ENCODE peak calls at places on chromosomes 13 and 19, in seven cellular contexts. One of them, this sample, is unnamed.
A peak's percentile ranks its signal among the peaks of the same experiment; 100 is the strongest.

GRCh38 chr13:80341098-80341701 is at the start of gene SPRY2:
- DNase-seq in adipocyte: peak; percentile 98
- DNase-seq in NT2/D1: peak; percentile 87
- DNase-seq in CD8-positive, alpha-beta T cell: no peak
- DNase-seq in mucosa of descending colon: peak; percentile 94
- DNase-seq in cardiac muscle cell: peak; percentile 97
- DNase-seq in adrenal gland: peak; percentile 94
- DNase-seq in this sample: no peak

GRCh38 chr13:45300190-45300985 is 40.6 kb downstream of the TPT1 start:
- DNase-seq in adipocyte: no peak
- DNase-seq in NT2/D1: no peak
- DNase-seq in CD8-positive, alpha-beta T cell: no peak
- DNase-seq in mucosa of descending colon: no peak
- DNase-seq in cardiac muscle cell: no peak
- DNase-seq in adrenal gland: no peak
- DNase-seq in this sample: no peak

GRCh38 chr19:29836409-29836825 is 24.6 kb downstream of the CCNE1 start:
- DNase-seq in adipocyte: no peak
- DNase-seq in NT2/D1: no peak
- DNase-seq in CD8-positive, alpha-beta T cell: no peak
- DNase-seq in mucosa of descending colon: no peak
- DNase-seq in cardiac muscle cell: no peak
- DNase-seq in adrenal gland: no peak
- DNase-seq in this sample: no peak

GRCh38 chr13:44470623-44471562 is 97.3 kb downstream of the SERP2 start:
- DNase-seq in adipocyte: peak; percentile 56
- DNase-seq in NT2/D1: no peak
- DNase-seq in CD8-positive, alpha-beta T cell: no peak
- DNase-seq in mucosa of descending colon: no peak
- DNase-seq in cardiac muscle cell: peak; percentile 56
- DNase-seq in adrenal gland: no peak
- DNase-seq in this sample: peak; percentile 57

GRCh38 chr13:46845146-46845545 is 48.2 kb upstream of the ESD start:
- DNase-seq in adipocyte: no peak
- DNase-seq in NT2/D1: no peak
- DNase-seq in CD8-positive, alpha-beta T cell: no peak
- DNase-seq in mucosa of descending colon: no peak
- DNase-seq in cardiac muscle cell: no peak
- DNase-seq in adrenal gland: no peak
- DNase-seq in this sample: no peak

GRCh38 chr13:113907637-113908617 is 44.1 kb upstream of the GAS6 start:
- DNase-seq in adipocyte: peak; percentile 37
- DNase-seq in NT2/D1: no peak
- DNase-seq in CD8-positive, alpha-beta T cell: no peak
- DNase-seq in mucosa of descending colon: no peak
- DNase-seq in cardiac muscle cell: peak; percentile 32
- DNase-seq in adrenal gland: no peak
- DNase-seq in this sample: no peak

GRCh38 chr13:37409756-37410155 is 188.8 kb downstream of the POSTN start:
- DNase-seq in adipocyte: no peak
- DNase-seq in NT2/D1: no peak
- DNase-seq in CD8-positive, alpha-beta T cell: no peak
- DNase-seq in mucosa of descending colon: no peak
- DNase-seq in cardiac muscle cell: no peak
- DNase-seq in adrenal gland: no peak
- DNase-seq in this sample: no peak

GRCh38 chr13:50320297-50320862 is 305.1 kb downstream of the KCNRG start:
- DNase-seq in adipocyte: no peak
- DNase-seq in NT2/D1: no peak
- DNase-seq in CD8-positive, alpha-beta T cell: no peak
- DNase-seq in mucosa of descending colon: no peak
- DNase-seq in cardiac muscle cell: no peak
- DNase-seq in adrenal gland: no peak
- DNase-seq in this sample: no peak

GRCh38 chr19:57465680-57466381 is 8.9 kb upstream of the VN1R1 start:
- DNase-seq in adipocyte: no peak
- DNase-seq in NT2/D1: peak; percentile 42
- DNase-seq in CD8-positive, alpha-beta T cell: no peak
- DNase-seq in mucosa of descending colon: no peak
- DNase-seq in cardiac muscle cell: no peak
- DNase-seq in adrenal gland: no peak
- DNase-seq in this sample: peak; percentile 74

GRCh38 chr19:41711376-41712261 is 3.2 kb downstream of the CEACAM5 start:
- DNase-seq in adipocyte: no peak
- DNase-seq in NT2/D1: no peak
- DNase-seq in CD8-positive, alpha-beta T cell: no peak
- DNase-seq in mucosa of descending colon: peak; percentile 68
- DNase-seq in cardiac muscle cell: no peak
- DNase-seq in adrenal gland: no peak
- DNase-seq in this sample: no peak

GRCh38 chr13:66543780-66544179 is 686.4 kb downstream of the PCDH9 start:
- DNase-seq in adipocyte: no peak
- DNase-seq in NT2/D1: no peak
- DNase-seq in CD8-positive, alpha-beta T cell: no peak
- DNase-seq in mucosa of descending colon: no peak
- DNase-seq in cardiac muscle cell: no peak
- DNase-seq in adrenal gland: no peak
- DNase-seq in this sample: peak; percentile 40

GRCh38 chr19:18300930-18301717 is 19.7 kb upstream of the JUND start:
- DNase-seq in adipocyte: peak; percentile 72
- DNase-seq in NT2/D1: no peak
- DNase-seq in CD8-positive, alpha-beta T cell: no peak
- DNase-seq in mucosa of descending colon: peak; percentile 77
- DNase-seq in cardiac muscle cell: peak; percentile 50
- DNase-seq in adrenal gland: peak; percentile 94
- DNase-seq in this sample: no peak

GRCh38 chr13:69935043-69935442 is 172.6 kb upstream of the ATXN8OS start:
- DNase-seq in adipocyte: no peak
- DNase-seq in NT2/D1: no peak
- DNase-seq in CD8-positive, alpha-beta T cell: no peak
- DNase-seq in mucosa of descending colon: no peak
- DNase-seq in cardiac muscle cell: no peak
- DNase-seq in adrenal gland: no peak
- DNase-seq in this sample: peak; percentile 1

GRCh38 chr13:94825507-94825906 is 113.2 kb upstream of the SOX21 start:
- DNase-seq in adipocyte: peak; percentile 26
- DNase-seq in NT2/D1: peak; percentile 97
- DNase-seq in CD8-positive, alpha-beta T cell: no peak
- DNase-seq in mucosa of descending colon: no peak
- DNase-seq in cardiac muscle cell: peak; percentile 5
- DNase-seq in adrenal gland: peak; percentile 50
- DNase-seq in this sample: no peak

GRCh38 chr13:65597839-65598818 is 1632.0 kb downstream of the PCDH9 start:
- DNase-seq in adipocyte: peak; percentile 66
- DNase-seq in NT2/D1: no peak
- DNase-seq in CD8-positive, alpha-beta T cell: no peak
- DNase-seq in mucosa of descending colon: no peak
- DNase-seq in cardiac muscle cell: no peak
- DNase-seq in adrenal gland: no peak
- DNase-seq in this sample: no peak

GRCh38 chr19:54388803-54389144 is 24.0 kb upstream of the LAIR1 start:
- DNase-seq in adipocyte: no peak
- DNase-seq in NT2/D1: no peak
- DNase-seq in CD8-positive, alpha-beta T cell: no peak
- DNase-seq in mucosa of descending colon: no peak
- DNase-seq in cardiac muscle cell: no peak
- DNase-seq in adrenal gland: no peak
- DNase-seq in this sample: no peak

DNA sequence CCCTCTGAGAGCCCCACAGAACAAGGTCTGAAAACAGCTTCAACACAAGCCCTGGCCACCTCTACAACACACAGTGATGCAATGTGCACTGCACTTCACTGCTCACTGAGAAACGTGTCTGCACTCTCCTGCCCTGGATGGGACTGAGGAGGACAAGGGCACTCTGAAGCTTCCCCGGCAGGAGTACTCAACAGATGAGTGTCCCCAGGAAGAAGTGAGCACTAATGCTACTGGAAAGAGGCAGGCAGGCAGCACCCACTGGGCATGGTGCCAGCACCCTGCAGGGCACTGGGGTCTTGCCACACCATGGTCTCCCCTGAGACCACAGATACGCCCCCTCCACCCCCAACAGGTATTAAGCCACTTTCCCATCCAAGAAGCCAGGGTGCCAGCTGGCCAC is 17.7 kb upstream of the SLC35E1 start:
- DNase-seq in adipocyte: no peak
- DNase-seq in NT2/D1: no peak
- DNase-seq in CD8-positive, alpha-beta T cell: no peak
- DNase-seq in mucosa of descending colon: no peak
- DNase-seq in cardiac muscle cell: no peak
- DNase-seq in adrenal gland: no peak
- DNase-seq in this sample: peak; percentile 38
- H3K4me1 ChIP-seq in adipocyte: peaks cover 48% of the 10 kb centered on the region
- H3K4me1 ChIP-seq in NT2/D1: peaks cover 53% of the 10 kb centered on the region
- H3K4me1 ChIP-seq in CD8-positive, alpha-beta T cell: peaks cover 79% of the 10 kb centered on the region
- H3K4me1 ChIP-seq in mucosa of descending colon: peaks cover 52% of the 10 kb centered on the region
- H3K4me1 ChIP-seq in cardiac muscle cell: peaks cover 54% of the 10 kb centered on the region
- H3K4me1 ChIP-seq in adrenal gland: peaks cover 39% of the 10 kb centered on the region
- H3K4me1 ChIP-seq in this sample: peaks cover 100% of the 10 kb centered on the region

DNA sequence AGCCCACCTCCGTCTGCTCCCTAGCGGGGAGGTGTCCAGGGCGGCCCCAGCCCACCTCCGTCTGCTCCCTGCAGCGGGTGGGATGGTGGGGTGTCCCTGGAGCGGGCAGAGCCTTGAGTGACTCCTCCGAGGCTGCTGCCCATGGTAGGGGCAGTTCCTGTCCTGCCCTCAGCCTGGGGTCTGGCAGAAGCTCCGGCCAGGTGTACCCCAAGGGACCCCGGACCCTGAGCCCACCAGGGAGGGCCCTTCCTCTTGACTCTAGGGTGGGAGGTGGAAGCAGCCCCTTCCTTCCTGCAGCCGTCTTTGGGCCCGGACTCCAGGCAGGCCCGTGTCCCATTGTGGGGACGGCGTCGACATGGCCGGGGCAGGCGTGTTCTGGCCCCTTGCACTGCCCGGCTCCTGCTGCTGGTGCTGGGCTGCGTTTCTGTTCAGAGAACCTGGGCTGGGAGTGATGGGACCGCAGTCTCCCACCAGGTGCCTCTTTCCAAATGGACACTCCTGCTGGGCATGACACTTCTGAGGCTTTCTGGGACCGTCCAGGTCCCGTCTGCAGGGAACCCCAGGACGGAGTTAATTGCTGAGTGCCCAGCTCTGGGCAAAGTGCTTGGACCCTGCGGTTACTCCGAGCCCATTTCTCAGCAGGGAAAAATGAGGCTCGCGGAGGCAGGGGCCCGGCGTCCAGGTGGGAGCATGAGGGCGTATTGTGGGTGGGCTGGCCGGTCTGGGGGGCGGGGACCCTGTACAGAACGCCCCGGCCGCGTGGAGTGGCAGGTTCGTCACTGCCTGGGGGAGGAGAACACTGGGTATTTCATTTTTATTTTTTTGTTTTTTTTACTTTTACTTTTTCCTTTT is 19.8 kb downstream of the ARID3A start:
- DNase-seq in adipocyte: no peak
- DNase-seq in NT2/D1: no peak
- DNase-seq in CD8-positive, alpha-beta T cell: no peak
- DNase-seq in mucosa of descending colon: no peak
- DNase-seq in cardiac muscle cell: no peak
- DNase-seq in adrenal gland: no peak
- DNase-seq in this sample: no peak
- H3K4me3 ChIP-seq in adipocyte: no peak overlapping the region
- H3K4me3 ChIP-seq in NT2/D1: no peak overlapping the region
- H3K4me3 ChIP-seq in CD8-positive, alpha-beta T cell: no peak overlapping the region
- H3K4me3 ChIP-seq in mucosa of descending colon: no peak overlapping the region
- H3K4me3 ChIP-seq in cardiac muscle cell: no peak overlapping the region
- H3K4me3 ChIP-seq in adrenal gland: no peak overlapping the region
- H3K4me3 ChIP-seq in this sample: no peak overlapping the region

GRCh38 chr13:99055286-99056073 is 77.6 kb upstream of the DOCK9 start:
- DNase-seq in adipocyte: no peak
- DNase-seq in NT2/D1: no peak
- DNase-seq in CD8-positive, alpha-beta T cell: no peak
- DNase-seq in mucosa of descending colon: no peak
- DNase-seq in cardiac muscle cell: no peak
- DNase-seq in adrenal gland: no peak
- DNase-seq in this sample: no peak

GRCh38 chr13:99051768-99052455 is 74.0 kb upstream of the DOCK9 start:
- DNase-seq in adipocyte: no peak
- DNase-seq in NT2/D1: no peak
- DNase-seq in CD8-positive, alpha-beta T cell: no peak
- DNase-seq in mucosa of descending colon: no peak
- DNase-seq in cardiac muscle cell: no peak
- DNase-seq in adrenal gland: no peak
- DNase-seq in this sample: peak; percentile 9

GRCh38 chr13:99056381-99057014 is 78.6 kb upstream of the DOCK9 start:
- DNase-seq in adipocyte: no peak
- DNase-seq in NT2/D1: no peak
- DNase-seq in CD8-positive, alpha-beta T cell: no peak
- DNase-seq in mucosa of descending colon: no peak
- DNase-seq in cardiac muscle cell: no peak
- DNase-seq in adrenal gland: no peak
- DNase-seq in this sample: no peak

GRCh38 chr13:99050983-99051488 is 73.2 kb upstream of the DOCK9 start:
- DNase-seq in adipocyte: no peak
- DNase-seq in NT2/D1: no peak
- DNase-seq in CD8-positive, alpha-beta T cell: no peak
- DNase-seq in mucosa of descending colon: no peak
- DNase-seq in cardiac muscle cell: no peak
- DNase-seq in adrenal gland: no peak
- DNase-seq in this sample: peak; percentile 75

GRCh38 chr13:99053636-99054233 is 75.9 kb upstream of the DOCK9 start:
- DNase-seq in adipocyte: no peak
- DNase-seq in NT2/D1: no peak
- DNase-seq in CD8-positive, alpha-beta T cell: no peak
- DNase-seq in mucosa of descending colon: no peak
- DNase-seq in cardiac muscle cell: no peak
- DNase-seq in adrenal gland: no peak
- DNase-seq in this sample: no peak
- H3K4me1 ChIP-seq in adipocyte: peaks cover 26% of the 10 kb centered on the region
- H3K4me1 ChIP-seq in NT2/D1: peaks cover 4% of the 10 kb centered on the region
- H3K4me1 ChIP-seq in CD8-positive, alpha-beta T cell: peaks cover 84% of the 10 kb centered on the region
- H3K4me1 ChIP-seq in mucosa of descending colon: no peaks in the 10 kb centered on the region
- H3K4me1 ChIP-seq in cardiac muscle cell: peaks cover 7% of the 10 kb centered on the region
- H3K4me1 ChIP-seq in adrenal gland: peaks cover 11% of the 10 kb centered on the region
- H3K4me1 ChIP-seq in this sample: peaks cover 64% of the 10 kb centered on the region

GRCh38 chr19:13231663-13232062 is 81.5 kb downstream of the IER2 start:
- DNase-seq in adipocyte: no peak
- DNase-seq in NT2/D1: no peak
- DNase-seq in CD8-positive, alpha-beta T cell: no peak
- DNase-seq in mucosa of descending colon: no peak
- DNase-seq in cardiac muscle cell: no peak
- DNase-seq in adrenal gland: no peak
- DNase-seq in this sample: no peak

GRCh38 chr19:13238891-13239534 is 88.8 kb downstream of the IER2 start:
- DNase-seq in adipocyte: no peak
- DNase-seq in NT2/D1: no peak
- DNase-seq in CD8-positive, alpha-beta T cell: no peak
- DNase-seq in mucosa of descending colon: no peak
- DNase-seq in cardiac muscle cell: no peak
- DNase-seq in adrenal gland: no peak
- DNase-seq in this sample: no peak

GRCh38 chr19:13229246-13229645 is 79.0 kb downstream of the IER2 start:
- DNase-seq in adipocyte: no peak
- DNase-seq in NT2/D1: no peak
- DNase-seq in CD8-positive, alpha-beta T cell: no peak
- DNase-seq in mucosa of descending colon: no peak
- DNase-seq in cardiac muscle cell: no peak
- DNase-seq in adrenal gland: no peak
- DNase-seq in this sample: no peak

GRCh38 chr19:13240312-13241022 is 90.3 kb downstream of the IER2 start:
- DNase-seq in adipocyte: no peak
- DNase-seq in NT2/D1: no peak
- DNase-seq in CD8-positive, alpha-beta T cell: no peak
- DNase-seq in mucosa of descending colon: no peak
- DNase-seq in cardiac muscle cell: no peak
- DNase-seq in adrenal gland: no peak
- DNase-seq in this sample: no peak

GRCh38 chr19:13234518-13234917 is 84.3 kb downstream of the IER2 start:
- DNase-seq in adipocyte: peak; percentile 20
- DNase-seq in NT2/D1: peak; percentile 47
- DNase-seq in CD8-positive, alpha-beta T cell: peak; percentile 23
- DNase-seq in mucosa of descending colon: peak; percentile 76
- DNase-seq in cardiac muscle cell: peak; percentile 44
- DNase-seq in adrenal gland: peak; percentile 46
- DNase-seq in this sample: peak; percentile 74
- H3K4me3 ChIP-seq in adipocyte: no peak overlapping the region
- H3K4me3 ChIP-seq in NT2/D1: no peak overlapping the region
- H3K4me3 ChIP-seq in CD8-positive, alpha-beta T cell: no peak overlapping the region
- H3K4me3 ChIP-seq in mucosa of descending colon: no peak overlapping the region
- H3K4me3 ChIP-seq in cardiac muscle cell: no peak overlapping the region
- H3K4me3 ChIP-seq in adrenal gland: no peak overlapping the region
- H3K4me3 ChIP-seq in this sample: peak overlapping the region; percentile 31

This sample was measured in OCI-LY7.